ENCODE peak calls at places on chromosomes 3 and 15, in four cellular contexts. G, U, C and Q are unnamed samples.

GRCh38 chr15:69853572-69853971 is 244.1 kb downstream of the TLE3 start:
- DNase-seq in U (no peak), C (no peak), G (no peak), Q (peak)

GRCh38 chr15:41115088-41115651 is 910 bp downstream of the INO80 start:
- DNase-seq in G (no peak), C (no peak), U (no peak), Q (peak)

GRCh38 chr15:66400351-66400774 is 13.7 kb downstream of the MAP2K1 start:
- DNase-seq in G (no peak), U (no peak), C (no peak), Q (no peak)

GRCh38 chr15:78063966-78064365 is 13.5 kb downstream of the TBC1D2B start:
- DNase-seq in G (no peak), U (no peak), C (no peak), Q (peak)

GRCh38 chr3:88321696-88322095 is 171.9 kb downstream of the C3orf38 start:
- DNase-seq in C (no peak), U (no peak), G (no peak), Q (peak)

GRCh38 chr3:48240000-48240710 is 749 bp upstream of the ZNF589 start:
- DNase-seq in C (no peak), G (no peak), U (no peak), Q (no peak)

GRCh38 chr3:154003649-154004048 is 117.5 kb upstream of the ARHGEF26 start:
- DNase-seq in G (no peak), U (no peak), C (no peak), Q (no peak)

GRCh38 chr3:4297486-4297885 is 5.7 kb upstream of the SETMAR start:
- DNase-seq in C (no peak), G (no peak), U (no peak), Q (no peak)

GRCh38 chr3:38552364-38552763 is 56.2 kb downstream of the EXOG start:
- DNase-seq in G (no peak), U (no peak), C (no peak), Q (no peak)

GRCh38 chr15:89243046-89243690 is 611 bp upstream of the FANCI start:
- DNase-seq in C (no peak), U (no peak), G (no peak), Q (peak)

GRCh38 chr15:101258238-101259144 is 6.6 kb upstream of the CHSY1 start:
- DNase-seq in C (peak), U (no peak), G (no peak), Q (peak)

GRCh38 chr3:85502148-85502875 is 543.5 kb downstream of the CADM2 start:
- DNase-seq in U (no peak), C (no peak), G (no peak), Q (no peak)

DNA sequence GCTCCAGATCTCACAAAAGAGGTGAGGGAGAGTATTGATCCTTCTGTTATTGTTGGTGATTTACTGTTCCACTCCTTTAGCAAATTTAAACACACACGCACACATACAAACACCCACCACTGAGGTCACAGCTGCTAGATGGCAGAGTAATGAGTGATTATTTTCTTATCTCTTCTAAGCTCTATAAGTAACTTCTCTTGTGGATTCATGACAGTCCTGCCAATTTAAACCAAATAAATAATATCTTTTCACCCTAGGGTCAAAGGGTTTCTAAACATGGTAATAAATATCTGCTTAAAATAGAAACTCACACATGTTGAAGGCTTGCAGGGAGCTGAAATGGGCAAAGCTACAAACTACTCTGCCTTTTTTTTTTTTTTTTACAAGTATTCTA is 290.9 kb upstream of the KCNMB2 start:
- DNase-seq in G (no peak), U (no peak), C (no peak), Q (no peak)
- H3K4me3 ChIP-seq in G (no peak), U (no peak), C (no peak), Q (no peak)

GRCh38 chr3:195556390-195556789 is 13.3 kb upstream of the PPP1R2 start:
- DNase-seq in G (no peak), C (no peak), U (no peak), Q (peak)
- TF ChIP-seq CTCF in G (no peak), C (no peak), U (peak), Q (peak)

GRCh38 chr3:171038342-171038741 is 11.8 kb upstream of the SLC2A2 start:
- DNase-seq in C (no peak), U (no peak), G (no peak), Q (peak)
- H3K4me3 ChIP-seq in C (no peak), U (no peak), G (no peak), Q (no peak)

GRCh38 chr3:44867421-44868111 is 5.9 kb downstream of the TMEM42 start:
- DNase-seq in U (no peak), C (no peak), G (no peak), Q (no peak)

GRCh38 chr3:44862221-44862637 is 517 bp downstream of the TMEM42 start:
- DNase-seq in U (no peak), C (no peak), G (no peak), Q (peak)

GRCh38 chr3:44860117-44860516 is 1.6 kb upstream of the TMEM42 start:
- DNase-seq in C (no peak), G (no peak), U (no peak), Q (no peak)

GRCh38 chr3:44865272-44866005 is 3.7 kb downstream of the TMEM42 start:
- DNase-seq in C (no peak), U (no peak), G (no peak), Q (no peak)

DNA sequence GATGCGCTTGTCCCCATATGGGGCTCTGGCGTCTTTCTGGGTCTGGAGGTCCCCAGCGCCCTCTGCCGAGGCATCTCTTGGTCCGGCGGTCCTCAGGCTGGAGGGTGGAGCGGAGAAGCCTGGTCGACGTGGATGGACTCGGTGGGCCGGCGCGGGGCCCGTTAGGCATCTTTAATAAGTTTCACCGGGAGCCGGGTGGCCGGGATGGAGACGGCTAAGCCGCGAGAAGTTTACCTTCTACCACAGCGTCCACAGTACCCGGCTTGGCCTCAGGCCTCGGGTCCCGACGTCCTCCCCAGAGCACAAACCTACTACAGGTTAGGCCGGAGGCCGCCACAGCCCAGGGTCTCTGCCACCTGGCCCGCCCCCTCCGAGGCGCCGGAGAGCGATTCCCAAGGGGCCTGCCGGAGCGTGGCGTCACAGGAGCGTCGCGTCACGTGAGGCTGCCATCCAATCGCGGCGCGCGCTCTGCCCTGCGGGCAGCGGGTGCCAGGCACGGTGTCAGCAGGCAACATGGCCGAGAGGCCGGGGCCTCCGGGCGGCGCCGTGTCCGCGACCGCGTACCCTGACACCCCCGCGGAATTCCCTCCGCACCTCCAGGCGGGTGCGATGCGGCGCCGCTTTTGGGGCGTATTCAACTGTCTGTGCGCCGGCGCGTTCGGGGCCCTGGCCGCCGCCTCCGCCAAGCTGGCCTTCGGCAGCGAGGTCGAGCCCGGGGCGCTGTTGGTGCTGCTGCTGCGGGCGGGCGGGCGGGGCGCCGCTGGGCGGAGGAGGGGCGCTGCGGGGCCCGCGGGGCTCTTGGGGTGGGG is at the start of gene TMEM42:
- DNase-seq in C (peak), G (peak), U (peak), Q (peak)
- TF ChIP-seq CTCF in C (no peak), G (no peak), U (peak), Q (peak)

GRCh38 chr3:149377408-149378111 is at the start of gene TM4SF1:
- DNase-seq in C (peak), U (peak), G (peak), Q (peak)
- H3K4me3 ChIP-seq in C (peak), U (peak), G (peak), Q (peak)

DNA sequence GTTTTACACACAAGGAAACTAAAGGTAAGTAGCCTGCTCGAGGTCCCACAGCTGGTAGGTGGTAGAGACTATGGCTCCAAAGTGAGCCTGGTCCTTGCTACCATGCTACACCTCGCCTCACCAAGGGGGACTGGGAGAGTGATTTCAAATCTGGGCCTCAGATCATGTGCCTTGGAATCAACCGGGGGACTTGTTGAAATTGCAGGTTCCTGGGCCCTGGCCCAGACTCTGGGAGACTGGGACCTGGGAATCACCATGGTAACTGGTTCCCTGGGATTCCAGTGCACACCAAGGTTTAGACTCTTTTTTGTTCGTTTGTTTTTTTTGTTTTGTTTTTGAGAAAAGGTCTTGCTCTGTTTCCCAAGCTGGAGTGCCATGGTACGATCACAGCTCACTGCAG is 21.1 kb downstream of the DNASE1L3 start:
- DNase-seq in U (no peak), C (no peak), G (no peak), Q (no peak)
- TF ChIP-seq CTCF in U (no peak), C (no peak), G (no peak), Q (no peak)